ENCODE peak calls at places on chromosomes 11 and 22, in four cellular contexts. One of them, this sample, is unnamed.

GRCh38 chr11:88552377-88553029 is 215.0 kb upstream of the CTSC start:
- DNase-seq in K562: peak
- DNase-seq in GM23338: peak
- DNase-seq in mammary epithelial cell: peak
- DNase-seq in this sample: no peak

GRCh38 chr11:117950999-117951961 is 22.1 kb upstream of the TMPRSS13 start:
- DNase-seq in K562: no peak
- DNase-seq in mammary epithelial cell: no peak
- DNase-seq in GM23338: no peak
- DNase-seq in this sample: no peak

GRCh38 chr11:97856666-97857065 is 1164.1 kb upstream of the CNTN5 start:
- DNase-seq in K562: no peak
- DNase-seq in mammary epithelial cell: no peak
- DNase-seq in GM23338: peak
- DNase-seq in this sample: no peak

GRCh38 chr11:11844272-11844671 is 2.5 kb downstream of the USP47 start:
- DNase-seq in K562: no peak
- DNase-seq in mammary epithelial cell: no peak
- DNase-seq in GM23338: no peak
- DNase-seq in this sample: no peak

GRCh38 chr11:128886401-128887119 is 4.6 kb upstream of the KCNJ5 start:
- DNase-seq in K562: no peak
- DNase-seq in GM23338: peak
- DNase-seq in mammary epithelial cell: no peak
- DNase-seq in this sample: no peak

GRCh38 chr11:62124186-62125113 is 639 bp downstream of the INCENP start:
- DNase-seq in GM23338: peak
- DNase-seq in mammary epithelial cell: peak
- DNase-seq in K562: peak
- DNase-seq in this sample: peak

GRCh38 chr11:58024601-58025091 is 965 bp downstream of the OR9Q1 start:
- DNase-seq in K562: no peak
- DNase-seq in GM23338: no peak
- DNase-seq in mammary epithelial cell: no peak
- DNase-seq in this sample: peak

GRCh38 chr22:22164541-22165272 is 79.9 kb upstream of the VPREB1 start:
- DNase-seq in mammary epithelial cell: no peak
- DNase-seq in GM23338: peak
- DNase-seq in K562: peak
- DNase-seq in this sample: no peak

GRCh38 chr11:66957971-66958231 is 282 bp downstream of the PC start:
- DNase-seq in K562: peak
- DNase-seq in GM23338: peak
- DNase-seq in mammary epithelial cell: no peak
- DNase-seq in this sample: no peak

GRCh38 chr22:30245985-30246901 is at the start of gene LIF:
- DNase-seq in GM23338: peak
- DNase-seq in K562: peak
- DNase-seq in mammary epithelial cell: peak
- DNase-seq in this sample: no peak

GRCh38 chr11:40227730-40228129 is 1231.7 kb downstream of the LRRC4C start:
- DNase-seq in mammary epithelial cell: no peak
- DNase-seq in GM23338: no peak
- DNase-seq in K562: no peak
- DNase-seq in this sample: no peak

GRCh38 chr11:8803973-8804372 is 107.0 kb upstream of the AKIP1 start:
- DNase-seq in mammary epithelial cell: no peak
- DNase-seq in GM23338: no peak
- DNase-seq in K562: no peak
- DNase-seq in this sample: no peak

GRCh38 chr11:613369-613968 is 2.3 kb downstream of the IRF7 start:
- DNase-seq in GM23338: peak
- DNase-seq in K562: peak
- DNase-seq in mammary epithelial cell: peak
- DNase-seq in this sample: peak

GRCh38 chr22:50674127-50674493 is 1.5 kb downstream of the SHANK3 start:
- DNase-seq in mammary epithelial cell: no peak
- DNase-seq in GM23338: peak
- DNase-seq in K562: no peak
- DNase-seq in this sample: no peak

GRCh38 chr11:14203392-14203791 is 155.6 kb downstream of the RRAS2 start:
- DNase-seq in K562: no peak
- DNase-seq in mammary epithelial cell: no peak
- DNase-seq in GM23338: no peak
- DNase-seq in this sample: no peak

GRCh38 chr11:2987881-2988280 is 4.2 kb downstream of the NAP1L4 start:
- DNase-seq in K562: no peak
- DNase-seq in mammary epithelial cell: no peak
- DNase-seq in GM23338: no peak
- DNase-seq in this sample: no peak

GRCh38 chr11:70078095-70078795 is at the start of gene ANO1:
- DNase-seq in mammary epithelial cell: no peak
- DNase-seq in K562: peak
- DNase-seq in GM23338: peak
- DNase-seq in this sample: no peak

GRCh38 chr11:87722756-87723599 is 452.3 kb downstream of the RAB38 start:
- DNase-seq in GM23338: peak
- DNase-seq in mammary epithelial cell: peak
- DNase-seq in K562: peak
- DNase-seq in this sample: no peak

GRCh38 chr11:123152951-123153350 is 42.1 kb downstream of the CLMP start:
- DNase-seq in GM23338: no peak
- DNase-seq in mammary epithelial cell: no peak
- DNase-seq in K562: no peak
- DNase-seq in this sample: no peak

DNA sequence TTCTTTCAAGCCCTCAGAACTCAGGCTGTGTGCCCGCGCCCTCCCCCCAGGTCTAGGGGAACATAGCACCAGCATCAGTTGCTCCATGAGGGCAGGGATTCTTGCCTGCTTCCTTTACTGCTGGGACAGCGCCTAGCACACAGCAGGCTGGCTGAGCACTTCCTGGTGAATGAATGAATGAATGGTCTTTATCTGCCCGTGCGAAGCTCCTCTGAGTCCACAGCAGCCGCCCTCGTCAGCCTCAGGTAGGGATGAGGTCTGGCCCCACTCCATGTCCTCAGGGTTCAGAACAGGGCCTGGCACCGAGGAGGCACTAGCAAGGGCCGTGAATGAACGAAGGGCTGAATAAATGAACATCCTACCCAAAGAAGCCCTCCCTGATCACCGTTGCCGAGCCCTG is 27.3 kb downstream of the ARRB1 start:
- DNase-seq in K562: no peak
- DNase-seq in GM23338: no peak
- DNase-seq in mammary epithelial cell: no peak
- DNase-seq in this sample: no peak
- H3K27ac ChIP-seq in K562: no peak
- H3K27ac ChIP-seq in GM23338: no peak
- H3K27ac ChIP-seq in mammary epithelial cell: no peak
- H3K27ac ChIP-seq in this sample: no peak

GRCh38 chr11:108680267-108680666 is 15.4 kb downstream of the DDX10 start:
- DNase-seq in GM23338: no peak
- DNase-seq in K562: no peak
- DNase-seq in mammary epithelial cell: no peak
- DNase-seq in this sample: no peak
- H3K27ac ChIP-seq in GM23338: no peak
- H3K27ac ChIP-seq in K562: no peak
- H3K27ac ChIP-seq in mammary epithelial cell: no peak
- H3K27ac ChIP-seq in this sample: no peak

DNA sequence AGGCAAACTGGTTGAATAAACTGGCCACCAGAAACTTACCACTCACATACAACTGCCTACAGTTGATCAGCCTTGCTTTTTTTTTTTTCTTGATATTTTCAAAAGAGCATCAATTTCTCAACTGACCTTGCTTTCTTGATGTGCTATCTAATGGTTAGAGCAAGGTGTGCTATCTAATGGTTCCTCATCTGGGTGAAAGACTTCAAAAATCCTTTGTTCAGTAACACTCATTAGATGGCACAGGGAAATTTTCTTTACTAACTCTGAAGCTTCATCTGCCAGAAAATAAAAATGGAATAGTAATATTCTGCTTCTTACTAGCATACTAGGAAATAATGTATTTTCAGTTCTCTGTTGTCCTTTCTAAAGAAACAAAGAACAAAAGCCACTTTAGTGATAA is 51.2 kb upstream of the RAPSN start:
- DNase-seq in K562: no peak
- DNase-seq in GM23338: no peak
- DNase-seq in mammary epithelial cell: no peak
- DNase-seq in this sample: no peak
- H3K27ac ChIP-seq in K562: no peak
- H3K27ac ChIP-seq in GM23338: peak
- H3K27ac ChIP-seq in mammary epithelial cell: no peak
- H3K27ac ChIP-seq in this sample: no peak

DNA sequence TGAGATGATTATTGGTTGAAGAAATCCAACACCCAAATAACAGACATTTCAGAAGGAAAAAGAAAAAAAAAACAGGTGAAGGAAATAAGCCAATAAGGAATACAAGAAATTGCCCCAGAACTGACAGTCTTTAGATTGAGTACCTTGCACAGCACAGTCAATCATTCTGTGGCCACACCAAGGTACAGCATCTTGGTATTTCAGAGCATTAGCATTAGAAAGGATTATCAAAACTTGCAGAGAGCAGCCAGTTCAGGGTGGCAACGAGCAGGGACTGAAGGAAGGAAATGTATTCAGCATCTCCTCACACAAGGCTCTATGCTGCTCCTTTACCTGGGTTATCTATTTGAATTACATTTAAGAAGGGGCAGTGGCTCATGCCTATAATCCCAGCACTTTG is 2.1 kb downstream of the ADA2 start:
- DNase-seq in mammary epithelial cell: no peak
- DNase-seq in GM23338: peak
- DNase-seq in K562: no peak
- DNase-seq in this sample: no peak
- H3K27ac ChIP-seq in mammary epithelial cell: no peak
- H3K27ac ChIP-seq in GM23338: peak
- H3K27ac ChIP-seq in K562: no peak
- H3K27ac ChIP-seq in this sample: no peak

DNA sequence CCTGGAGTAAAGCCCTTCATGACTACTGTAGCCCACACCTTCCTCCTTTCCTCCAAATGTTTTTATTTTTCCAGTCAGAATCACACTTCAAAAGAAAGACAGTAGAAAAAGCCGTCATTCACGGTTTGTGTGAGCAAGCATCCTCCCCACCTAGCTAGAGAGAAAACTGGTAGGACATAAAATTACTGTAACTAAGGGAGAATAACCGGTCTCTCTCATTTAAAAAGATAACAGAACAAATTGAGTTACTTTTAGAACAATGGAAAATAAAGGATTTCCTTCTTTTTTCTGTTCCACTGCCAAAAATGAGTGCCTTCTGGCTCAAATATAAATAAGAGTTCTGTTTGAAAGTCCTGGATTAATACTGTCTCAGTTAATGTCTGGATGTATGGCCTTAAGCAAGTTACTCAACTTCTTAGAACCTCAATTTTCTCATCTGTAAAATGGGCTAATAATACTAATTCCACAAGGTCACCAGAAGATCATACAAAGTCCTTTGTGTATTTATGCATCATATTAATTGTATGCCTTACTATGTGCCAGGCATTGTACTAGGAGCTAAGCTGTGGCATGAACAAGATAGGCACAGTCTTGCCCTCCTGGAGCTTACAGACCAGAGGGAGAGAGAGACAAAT is 84.7 kb downstream of the ME3 start:
- DNase-seq in mammary epithelial cell: no peak
- DNase-seq in K562: no peak
- DNase-seq in GM23338: no peak
- DNase-seq in this sample: no peak
- H3K27ac ChIP-seq in mammary epithelial cell: no peak
- H3K27ac ChIP-seq in K562: no peak
- H3K27ac ChIP-seq in GM23338: no peak
- H3K27ac ChIP-seq in this sample: no peak

GRCh38 chr11:47507016-47507631 is 45.8 kb downstream of the CELF1 start:
- DNase-seq in GM23338: no peak
- DNase-seq in K562: no peak
- DNase-seq in mammary epithelial cell: no peak
- DNase-seq in this sample: no peak
- H3K27ac ChIP-seq in GM23338: peak
- H3K27ac ChIP-seq in K562: peak
- H3K27ac ChIP-seq in mammary epithelial cell: peak
- H3K27ac ChIP-seq in this sample: peak

DNA sequence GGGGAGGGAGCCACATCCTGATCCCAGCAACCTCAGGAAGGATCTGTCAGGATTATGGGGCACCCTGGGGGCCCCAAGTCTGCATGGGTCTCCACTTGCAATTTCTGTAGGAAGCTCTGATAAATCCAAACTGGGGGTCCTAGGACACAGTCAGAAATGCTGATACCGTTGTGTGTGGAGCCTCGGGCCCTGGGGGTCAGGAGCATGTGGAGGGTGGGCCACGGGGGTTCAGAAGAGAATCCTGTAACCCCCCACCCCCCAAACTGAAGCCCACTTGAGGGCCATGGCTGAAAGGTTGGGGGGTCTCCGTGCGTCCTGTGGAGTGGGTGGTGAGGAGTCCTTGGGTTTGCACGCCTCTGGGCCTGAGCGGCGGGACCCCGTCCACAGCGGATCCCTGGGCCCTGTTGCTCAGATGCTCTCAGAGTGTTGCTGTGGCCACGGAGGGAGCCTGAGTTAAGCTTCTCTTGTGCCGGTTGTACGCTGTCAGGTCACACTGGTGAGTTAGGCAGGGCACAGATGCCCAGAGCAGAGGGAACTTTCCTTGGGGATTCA is 72.2 kb downstream of the LRP5 start:
- DNase-seq in mammary epithelial cell: no peak
- DNase-seq in GM23338: no peak
- DNase-seq in K562: no peak
- DNase-seq in this sample: no peak
- H3K27ac ChIP-seq in mammary epithelial cell: no peak
- H3K27ac ChIP-seq in GM23338: no peak
- H3K27ac ChIP-seq in K562: no peak
- H3K27ac ChIP-seq in this sample: no peak

GRCh38 chr11:65090628-65091027 is 5.4 kb upstream of the VPS51 start:
- DNase-seq in mammary epithelial cell: no peak
- DNase-seq in K562: no peak
- DNase-seq in GM23338: no peak
- DNase-seq in this sample: no peak
- H3K27ac ChIP-seq in mammary epithelial cell: no peak
- H3K27ac ChIP-seq in K562: no peak
- H3K27ac ChIP-seq in GM23338: no peak
- H3K27ac ChIP-seq in this sample: no peak

DNA sequence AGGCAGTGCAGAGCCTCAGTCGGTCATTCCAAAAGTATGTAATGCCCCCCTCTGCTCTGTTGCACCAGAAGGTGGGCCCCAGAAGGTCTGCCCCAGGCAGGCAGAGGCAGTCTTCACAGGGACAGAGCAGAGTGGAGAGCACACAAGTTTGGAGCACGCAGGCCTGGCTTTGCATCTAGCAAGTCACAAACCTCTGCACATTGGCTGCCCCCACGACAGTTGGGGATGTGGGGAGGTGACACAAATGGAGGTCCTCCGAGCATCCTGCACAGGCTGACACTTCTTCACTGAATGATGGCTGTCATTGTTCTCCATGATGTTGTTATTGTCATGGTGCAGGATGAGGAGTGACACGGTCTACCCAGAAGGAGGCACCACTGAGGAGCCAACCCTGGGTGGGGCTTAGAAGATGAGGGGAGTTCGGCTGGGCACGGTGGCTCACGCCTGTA is 11.9 kb downstream of the TOM1 start:
- DNase-seq in GM23338: peak
- DNase-seq in mammary epithelial cell: no peak
- DNase-seq in K562: no peak
- DNase-seq in this sample: no peak
- H3K27ac ChIP-seq in GM23338: no peak
- H3K27ac ChIP-seq in mammary epithelial cell: no peak
- H3K27ac ChIP-seq in K562: no peak
- H3K27ac ChIP-seq in this sample: peak

This sample was measured in epithelial cell of prostate.